ENCODE peak calls at places on chromosome 1, in ten cellular contexts. D, W, M, N, P, B, K, I, Q and S are unnamed samples.

GRCh38 chr1:108590947-108591346 is 31.0 kb downstream of the EEIG2 start:
- DNase-seq in D (no peak), W (no peak), M (peak; percentile 97), N (peak; percentile 76), P (peak; percentile 80), B (no peak), K (peak; percentile 12), I (peak; percentile 85), Q (no peak), S (no peak)

GRCh38 chr1:79398501-79398900 is 392.0 kb upstream of the ADGRL4 start:
- DNase-seq in D (no peak), W (no peak), M (no peak), N (no peak), P (no peak), B (no peak), K (no peak), I (no peak), Q (no peak), S (no peak)

GRCh38 chr1:53982034-53982761 is 35.8 kb downstream of the LDLRAD1 start:
- DNase-seq in D (no peak), W (peak; percentile 72), M (peak; percentile 20), N (peak; percentile 70), P (peak; percentile 10), B (no peak), K (no peak), I (no peak), Q (peak; percentile 14), S (no peak)

GRCh38 chr1:234863596-234863995 is 253.6 kb upstream of the IRF2BP2 start:
- DNase-seq in D (no peak), W (no peak), M (peak; percentile 80), N (peak; percentile 55), P (no peak), B (no peak), K (no peak), I (no peak), Q (no peak), S (no peak)

GRCh38 chr1:39643705-39644104 is 4.3 kb upstream of the HEYL start:
- DNase-seq in D (no peak), W (no peak), M (no peak), N (no peak), P (no peak), B (no peak), K (no peak), I (no peak), Q (no peak), S (no peak)

GRCh38 chr1:224500802-224501201 is 66.2 kb upstream of the WDR26 start:
- DNase-seq in D (no peak), W (no peak), M (no peak), N (no peak), P (no peak), B (no peak), K (no peak), I (peak; percentile 68), Q (no peak), S (no peak)

GRCh38 chr1:245605480-245606156 is 450.8 kb downstream of the KIF26B start:
- DNase-seq in D (no peak), W (no peak), M (peak; percentile 84), N (peak; percentile 83), P (peak; percentile 70), B (no peak), K (no peak), I (no peak), Q (no peak), S (no peak)

GRCh38 chr1:70247768-70248167 is 26.6 kb downstream of the SRSF11 start:
- DNase-seq in D (no peak), W (no peak), M (no peak), N (no peak), P (no peak), B (no peak), K (no peak), I (peak; percentile 26), Q (no peak), S (no peak)

GRCh38 chr1:41073971-41074370 is 52.4 kb upstream of the SLFNL1 start:
- DNase-seq in D (no peak), W (no peak), M (peak; percentile 63), N (peak; percentile 71), P (no peak), B (no peak), K (no peak), I (no peak), Q (no peak), S (no peak)

GRCh38 chr1:47399138-47399840 is 16.8 kb upstream of the FOXE3 start:
- DNase-seq in D (no peak), W (no peak), M (no peak), N (no peak), P (no peak), B (no peak), K (no peak), I (no peak), Q (no peak), S (no peak)